ENCODE peak calls at places on chromosome 21, in five cellular contexts. B is naive thymus-derived CD4-positive, alpha-beta T cell; F is heart left ventricle; S is mesenchymal stem cell; C is neuronal stem cell. G is an unnamed sample. For H3K9me3, the result is how much of the 10 kb centered on the place peaks cover.

GRCh38 chr21:34123609-34124008 is 50.2 kb downstream of the MRPS6 start:
- DNase-seq in F (no peak), B (no peak), C (no peak), S (no peak), G (no peak)

GRCh38 chr21:43317254-43317748 is 109.6 kb downstream of the SIK1 start:
- DNase-seq in B (no peak), S (no peak), F (no peak), C (no peak), G (no peak)

GRCh38 chr21:46635324-46636180 is at the start of gene PRMT2:
- DNase-seq in C (peak), S (peak), F (peak), B (peak), G (peak)

GRCh38 chr21:17463441-17463840 is 49.4 kb upstream of the CXADR start:
- DNase-seq in F (no peak), C (no peak), B (no peak), S (peak), G (no peak)

GRCh38 chr21:37232274-37233018 is 34.7 kb downstream of the VPS26C start:
- DNase-seq in S (no peak), F (no peak), C (no peak), B (no peak), G (no peak)

GRCh38 chr21:31772674-31773555 is 41.0 kb upstream of the SCAF4 start:
- DNase-seq in S (no peak), C (no peak), B (no peak), F (no peak), G (no peak)

GRCh38 chr21:46459356-46460112 is 843 bp downstream of the DIP2A start:
- DNase-seq in F (peak), B (peak), S (peak), C (no peak), G (no peak)

GRCh38 chr21:14923468-14923867 is 141.3 kb downstream of the NRIP1 start:
- DNase-seq in C (no peak), S (no peak), B (no peak), F (no peak), G (no peak)

GRCh38 chr21:37074195-37074510 is 1.1 kb downstream of the TTC3 start:
- DNase-seq in F (peak), C (no peak), B (no peak), S (no peak), G (no peak)

GRCh38 chr21:45451771-45452182 is 46.8 kb downstream of the COL18A1 start:
- DNase-seq in B (no peak), C (no peak), F (no peak), S (no peak), G (no peak)

GRCh38 chr21:21246007-21246406 is 247.8 kb downstream of the NCAM2 start:
- DNase-seq in B (no peak), F (no peak), S (no peak), C (no peak), G (no peak)
- H3K9me3 ChIP-seq in B (under half), F (under half), S (under half), C (under half), G (under half)

GRCh38 chr21:23811802-23812201 is 1795.5 kb downstream of the MRPL39 start:
- DNase-seq in F (no peak), S (no peak), C (no peak), B (no peak), G (no peak)

GRCh38 chr21:23812485-23812884 is 1794.8 kb downstream of the MRPL39 start:
- DNase-seq in S (no peak), C (no peak), B (no peak), F (no peak), G (no peak)

DNA sequence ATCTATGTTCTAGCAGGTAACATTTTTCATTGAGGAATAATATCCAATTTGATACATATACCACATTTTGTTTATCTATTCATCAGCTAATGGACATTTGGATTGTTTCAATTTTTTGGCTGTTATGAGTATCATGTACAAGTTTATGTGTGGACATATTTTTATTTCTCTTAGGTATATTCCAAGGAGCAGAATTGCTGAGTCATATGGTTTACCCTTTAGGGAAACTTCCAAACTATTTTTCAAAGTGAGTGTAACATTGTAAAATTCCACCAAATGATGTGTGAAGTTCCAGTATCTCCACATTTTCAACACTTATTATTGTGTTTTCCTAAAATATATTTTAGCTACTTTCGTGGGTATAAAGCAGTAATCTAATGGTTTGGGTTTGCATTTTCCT is 1789.9 kb downstream of the MRPL39 start:
- DNase-seq in F (no peak), B (no peak), S (no peak), C (no peak), G (no peak)
- H3K9me3 ChIP-seq in F (under half), B (under half), S (under half), C (under half), G (under half)

GRCh38 chr21:35373998-35374397 is 324.9 kb upstream of the RUNX1 start:
- DNase-seq in F (no peak), S (no peak), C (no peak), B (no peak), G (no peak)

GRCh38 chr21:35375115-35375514 is 326.0 kb upstream of the RUNX1 start:
- DNase-seq in F (no peak), S (peak), C (no peak), B (no peak), G (no peak)

GRCh38 chr21:35376406-35377135 is 327.5 kb upstream of the RUNX1 start:
- DNase-seq in B (no peak), S (peak), F (no peak), C (no peak), G (no peak)

GRCh38 chr21:35378881-35379280 is 329.8 kb upstream of the RUNX1 start:
- DNase-seq in B (no peak), C (no peak), F (no peak), S (no peak), G (no peak)

GRCh38 chr21:35377505-35378090 is 328.5 kb upstream of the RUNX1 start:
- DNase-seq in B (no peak), F (no peak), C (no peak), S (no peak), G (no peak)
- H3K9me3 ChIP-seq in B (under half), F (under half), C (under half), S (under half), G (under half)

GRCh38 chr21:9739240-9739639 is 782.1 kb upstream of the TPTE start:
- DNase-seq in B (no peak), S (no peak), F (no peak), C (no peak), G (no peak)
- H3K9me3 ChIP-seq in B (under half), S (under half), F (under half), C (under half), G (under half)

DNA sequence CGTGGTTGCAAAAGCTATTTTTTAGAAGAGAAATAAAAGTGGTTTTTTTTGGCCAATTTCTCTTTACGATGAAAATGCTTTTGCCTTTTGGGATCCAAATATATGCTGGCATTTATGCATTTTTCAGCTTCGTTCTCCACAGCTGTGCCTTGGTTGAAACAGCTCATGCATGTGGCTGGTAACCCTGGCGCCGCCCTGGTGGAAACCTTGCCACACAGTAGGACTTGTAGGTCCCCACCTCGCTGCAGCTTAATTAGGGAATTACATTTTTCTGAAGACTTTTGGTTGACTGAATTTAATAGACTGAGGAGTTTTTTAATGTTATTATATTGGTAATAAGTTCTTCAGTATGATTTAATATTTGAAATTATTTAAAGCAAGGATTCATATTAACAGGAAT is 12.7 kb upstream of the PCP4 start:
- DNase-seq in S (no peak), B (no peak), F (no peak), C (no peak), G (no peak)
- H3K9me3 ChIP-seq in S (under half), B (under half), F (under half), C (under half), G (under half)

GRCh38 chr21:9730866-9731265 is 790.5 kb upstream of the TPTE start:
- DNase-seq in S (no peak), F (no peak), B (no peak), C (no peak), G (no peak)
- H3K9me3 ChIP-seq in S (under half), F (under half), B (under half), C (under half), G (under half)

DNA sequence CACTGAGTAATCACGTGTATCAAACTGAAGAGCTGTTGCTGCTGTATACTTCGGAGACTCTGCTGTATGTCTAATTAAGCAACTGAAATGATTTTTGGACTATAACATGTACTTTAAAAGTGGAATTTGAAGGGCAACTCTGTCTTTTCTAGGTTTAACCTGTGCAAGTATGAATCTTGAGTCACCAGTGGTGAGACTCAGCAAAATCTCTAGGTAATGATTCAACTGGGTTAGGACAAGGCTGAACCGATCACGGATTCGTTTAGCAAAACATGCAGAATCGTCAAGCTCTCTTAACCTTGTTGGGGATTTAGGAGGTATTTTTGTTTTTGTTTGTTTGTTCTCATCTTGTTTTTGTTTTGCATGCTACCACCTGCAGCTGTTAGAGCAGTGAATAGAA is 149.6 kb downstream of the CYYR1 start:
- DNase-seq in B (no peak), C (no peak), F (no peak), S (no peak), G (no peak)
- H3K9me3 ChIP-seq in B (under half), C (under half), F (under half), S (under half), G (under half)